ENCODE peak calls at places on chromosomes 2 and 18, in four cellular contexts. M is mesendoderm, Z is trophoblast cell, U is neuronal stem cell. C is an unnamed sample.
A peak's percentile ranks its signal among the peaks of the same experiment; 100 is the strongest.

GRCh38 chr2:51706220-51706619 is 674.3 kb upstream of the NRXN1 start:
- DNase-seq in Z (no peak), U (no peak), M (no peak), C (no peak)

GRCh38 chr2:56185582-56186046 is 1.8 kb downstream of the CCDC85A start:
- DNase-seq in Z (no peak), M (peak; percentile 70), U (peak; percentile 40), C (peak; percentile 61)

GRCh38 chr2:221572821-221573429 is 821 bp upstream of the EPHA4 start:
- DNase-seq in U (peak; percentile 51), Z (peak; percentile 9), M (no peak), C (peak; percentile 70)

GRCh38 chr2:173355866-173356508 is 1.3 kb downstream of the CDCA7 start:
- DNase-seq in Z (no peak), M (no peak), U (peak; percentile 3), C (peak; percentile 49)

GRCh38 chr2:141329949-141330348 is 800.9 kb downstream of the LRP1B start:
- DNase-seq in M (no peak), U (no peak), Z (no peak), C (peak; percentile 47)

GRCh38 chr2:239262484-239263230 is 138.2 kb downstream of the HDAC4 start:
- DNase-seq in M (no peak), U (no peak), Z (no peak), C (no peak)

GRCh38 chr2:30022444-30023071 is 101.2 kb upstream of the ALK start:
- DNase-seq in M (no peak), Z (no peak), U (no peak), C (no peak)

GRCh38 chr18:51330148-51330547 is 132.7 kb upstream of the MEX3C start:
- DNase-seq in M (no peak), U (no peak), Z (peak; percentile 61), C (no peak)

GRCh38 chr2:224835405-224835804 is 119.2 kb upstream of the CCDC195 start:
- DNase-seq in Z (no peak), U (no peak), M (no peak), C (no peak)

GRCh38 chr2:7427293-7428060 is 510.3 kb downstream of the RNF144A start:
- DNase-seq in Z (no peak), M (peak; percentile 85), U (peak; percentile 72), C (peak; percentile 70)

GRCh38 chr2:231172020-231172419 is 26.4 kb upstream of the ARMC9 start:
- DNase-seq in U (no peak), M (no peak), Z (no peak), C (peak; percentile 71)

GRCh38 chr2:15912203-15912602 is 28.1 kb upstream of the MYCN start:
- DNase-seq in Z (peak; percentile 96), U (no peak), M (no peak), C (peak; percentile 90)

GRCh38 chr2:36960005-36960675 is 6.2 kb downstream of the STRN start:
- DNase-seq in U (no peak), M (no peak), Z (no peak), C (no peak)

GRCh38 chr2:214005337-214005736 is 405.5 kb upstream of the VWC2L start:
- DNase-seq in U (no peak), Z (no peak), M (no peak), C (no peak)

GRCh38 chr2:49044680-49045079 is 109.6 kb downstream of the FSHR start:
- DNase-seq in Z (no peak), M (peak; percentile 68), U (peak; percentile 32), C (peak; percentile 5)

GRCh38 chr2:2107140-2107539 is 223.9 kb downstream of the MYT1L start:
- DNase-seq in Z (no peak), U (no peak), M (no peak), C (no peak)

GRCh38 chr2:169512525-169512924 is 3.0 kb downstream of the KLHL41 start:
- DNase-seq in U (no peak), M (no peak), Z (no peak), C (peak; percentile 16)

GRCh38 chr2:164911832-164912231 is 43.5 kb downstream of the SLC38A11 start:
- DNase-seq in Z (no peak), M (no peak), U (no peak), C (no peak)

GRCh38 chr2:100588071-100588786 is 25.4 kb downstream of the PDCL3 start:
- DNase-seq in Z (no peak), M (no peak), U (no peak), C (peak; percentile 49)

GRCh38 chr2:241540391-241540765 is 18.2 kb upstream of the BOK start:
- DNase-seq in M (peak; percentile 48), U (no peak), Z (no peak), C (no peak)

GRCh38 chr2:212494413-212495020 is 44.1 kb downstream of the ERBB4 start:
- DNase-seq in Z (no peak), M (no peak), U (no peak), C (no peak)

GRCh38 chr2:42835577-42836371 is 43.4 kb upstream of the HAAO start:
- DNase-seq in M (peak; percentile 60), Z (peak; percentile 12), U (no peak), C (peak; percentile 91)

GRCh38 chr2:201127570-201127969 is 11.6 kb downstream of the CFLAR start:
- DNase-seq in U (no peak), M (no peak), Z (no peak), C (no peak)

GRCh38 chr2:44772670-44773378 is 168.7 kb upstream of the SIX3 start:
- DNase-seq in U (no peak), Z (no peak), M (no peak), C (no peak)

GRCh38 chr18:25164837-25165791 is 186.9 kb downstream of the ZNF521 start:
- DNase-seq in Z (no peak), U (no peak), M (no peak), C (peak; percentile 48)

GRCh38 chr2:224572338-224572737 is 12.8 kb downstream of the CUL3 start:
- DNase-seq in U (no peak), M (peak; percentile 13), Z (no peak), C (no peak)

GRCh38 chr2:239621611-239622010 is 220.8 kb upstream of the HDAC4 start:
- DNase-seq in Z (no peak), M (no peak), U (no peak), C (no peak)

GRCh38 chr2:128172191-128172590 is 81.2 kb downstream of the UGGT1 start:
- DNase-seq in U (no peak), M (peak; percentile 69), Z (peak; percentile 7), C (peak; percentile 42)

GRCh38 chr2:112812318-112813042 is 24.1 kb downstream of the IL1B start:
- DNase-seq in Z (no peak), M (no peak), U (no peak), C (peak; percentile 84)

GRCh38 chr2:68835636-68836035 is 35.6 kb downstream of the BMP10 start:
- DNase-seq in Z (no peak), M (no peak), U (no peak), C (no peak)

GRCh38 chr2:142222715-142223114 is 91.9 kb upstream of the LRP1B start:
- DNase-seq in Z (no peak), U (no peak), M (no peak), C (no peak)

GRCh38 chr2:9763356-9764152 is 79.7 kb upstream of the TAF1B start:
- DNase-seq in U (no peak), M (no peak), Z (no peak), C (no peak)

GRCh38 chr2:88016086-88016947 is at the start of gene RNU2-63P:
- DNase-seq in M (peak; percentile 97), Z (peak; percentile 86), U (peak; percentile 76), C (peak; percentile 98)

GRCh38 chr2:174873457-174873856 is 109.2 kb upstream of the CHRNA1 start:
- DNase-seq in M (peak; percentile 78), Z (no peak), U (no peak), C (no peak)

GRCh38 chr2:96918754-96919550 is 49.1 kb upstream of the SEMA4C start:
- DNase-seq in U (no peak), Z (peak; percentile 87), M (no peak), C (no peak)

GRCh38 chr2:96921561-96922303 is 51.9 kb upstream of the SEMA4C start:
- DNase-seq in Z (no peak), M (no peak), U (no peak), C (no peak)

GRCh38 chr2:96918092-96918753 is 48.3 kb upstream of the SEMA4C start:
- DNase-seq in M (no peak), U (no peak), Z (no peak), C (no peak)

GRCh38 chr2:96923201-96923600 is 53.3 kb upstream of the SEMA4C start:
- DNase-seq in Z (peak; percentile 56), M (no peak), U (no peak), C (no peak)

DNA sequence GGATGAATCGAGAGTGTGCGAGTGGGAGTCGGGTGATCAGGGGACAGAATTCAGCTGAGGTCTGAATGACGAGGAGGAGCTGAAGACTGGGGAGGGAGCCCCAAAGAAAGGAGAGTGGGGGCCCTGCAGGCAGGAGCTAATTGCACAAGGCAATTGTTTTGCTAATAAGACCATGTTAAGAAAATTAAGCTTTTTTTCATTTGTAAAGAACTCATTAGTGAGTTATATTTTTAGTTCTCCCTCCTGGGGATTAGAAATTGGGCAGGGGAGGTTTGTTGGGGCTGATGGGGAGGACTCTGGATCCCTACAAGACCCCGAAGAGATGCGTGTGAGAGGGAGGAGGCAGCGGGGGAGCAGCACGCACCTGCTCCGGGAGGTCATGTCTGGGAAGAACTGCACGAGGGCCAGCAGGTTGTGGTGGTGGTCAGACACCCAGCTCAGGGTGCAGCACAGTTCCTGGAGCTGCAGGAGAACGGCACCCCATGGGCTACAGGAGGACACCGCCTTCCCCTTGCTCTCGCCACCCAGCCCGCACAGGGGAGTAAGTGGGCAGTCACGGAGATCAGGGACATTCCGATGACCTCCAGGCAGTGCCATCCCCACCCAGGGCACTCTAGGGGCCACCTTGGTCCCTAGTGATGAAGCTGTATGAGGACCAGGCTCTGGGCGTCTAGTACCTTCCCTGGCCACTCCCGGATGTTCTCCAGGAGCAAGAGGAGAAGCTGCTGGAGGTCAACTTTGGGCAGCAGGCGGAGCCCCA is 51.1 kb upstream of the SEMA4C start:
- DNase-seq in U (no peak), Z (no peak), M (no peak), C (no peak)
- H3K23ac ChIP-seq in U (peak overlapping the region; percentile 22), Z (no peak overlapping the region), M (no peak overlapping the region), C (no peak overlapping the region)

GRCh38 chr18:80035997-80036396 is 1.8 kb downstream of the RBFA start:
- DNase-seq in Z (no peak), U (no peak), M (no peak), C (no peak)
- H3K23ac ChIP-seq in Z (no peak overlapping the region), U (no peak overlapping the region), M (no peak overlapping the region), C (no peak overlapping the region)

GRCh38 chr2:47271054-47272000 is 116.2 kb upstream of the STPG4 start:
- DNase-seq in Z (no peak), U (no peak), M (no peak), C (no peak)

GRCh38 chr2:47269316-47270232 is 114.5 kb upstream of the STPG4 start:
- DNase-seq in Z (no peak), U (no peak), M (peak; percentile 64), C (peak; percentile 99)

GRCh38 chr2:47272031-47272864 is 117.1 kb upstream of the STPG4 start:
- DNase-seq in M (no peak), U (peak; percentile 48), Z (peak; percentile 90), C (peak; percentile 44)

GRCh38 chr2:47272905-47273758 is 118.0 kb upstream of the STPG4 start:
- DNase-seq in U (no peak), M (no peak), Z (no peak), C (no peak)

GRCh38 chr2:47270421-47270820 is 115.3 kb upstream of the STPG4 start:
- DNase-seq in M (no peak), U (no peak), Z (no peak), C (no peak)
- H3K23ac ChIP-seq in M (no peak overlapping the region), U (no peak overlapping the region), Z (no peak overlapping the region), C (no peak overlapping the region)

GRCh38 chr2:53768233-53768542 is 584 bp downstream of the CHAC2 start:
- DNase-seq in Z (no peak), U (peak; percentile 37), M (peak; percentile 69), C (peak; percentile 56)
- H3K23ac ChIP-seq in Z (no peak overlapping the region), U (peak overlapping the region; percentile 22), M (no peak overlapping the region), C (no peak overlapping the region)

GRCh38 chr2:188471166-188471565 is 179.5 kb downstream of the GULP1 start:
- DNase-seq in U (no peak), Z (no peak), M (no peak), C (no peak)
- H3K23ac ChIP-seq in U (no peak overlapping the region), Z (no peak overlapping the region), M (no peak overlapping the region), C (no peak overlapping the region)